ENCODE peak calls at places on chromosomes 3 and 15, in six cellular contexts. A is amniotic epithelial cell; V is natural killer cell; K is AG10803; L is stimulated activated CD4-positive, alpha-beta T cell treated with anti-CD3 and anti-CD28 coated beads, Interleukin-12 subunit alpha, Interleukin-12 subunit beta, amount 100 ng/mL, for 48 hours; N is stimulated activated CD8-positive, alpha-beta memory T cell treated with anti-CD3 and anti-CD28 coated beads, Interleukin-15, amount 100 ng/mL, for 1 hour. F is an unnamed sample.

GRCh38 chr15:67781907-67782559 is 43.3 kb upstream of the SKOR1 start:
- DNase-seq in A (no peak), V (no peak), L (no peak), K (no peak), N (no peak), F (no peak)

GRCh38 chr3:14803101-14803980 is 15.4 kb upstream of the FGD5 start:
- DNase-seq in A (no peak), N (no peak), V (no peak), K (peak; percentile 14), L (no peak), F (no peak)

GRCh38 chr15:58947179-58947578 is 13.7 kb upstream of the SLTM start:
- DNase-seq in N (no peak), L (no peak), K (no peak), V (no peak), A (no peak), F (no peak)

GRCh38 chr3:191141728-191142127 is 57.3 kb upstream of the OSTN start:
- DNase-seq in A (peak; percentile 48), K (peak; percentile 76), N (no peak), V (no peak), L (no peak), F (peak; percentile 38)

GRCh38 chr3:129036234-129037092 is 24.1 kb upstream of the GP9 start:
- DNase-seq in N (no peak), K (no peak), L (no peak), A (no peak), V (no peak), F (no peak)

GRCh38 chr15:85380860-85381535 is 595 bp downstream of the AKAP13 start:
- DNase-seq in K (peak; percentile 35), A (no peak), V (peak; percentile 66), L (no peak), N (peak; percentile 17), F (no peak)

GRCh38 chr3:71128951-71129350 is 454.6 kb downstream of the FOXP1 start:
- DNase-seq in V (no peak), A (peak; percentile 27), N (no peak), K (no peak), L (no peak), F (no peak)

GRCh38 chr3:26718295-26718694 is 95.7 kb downstream of the LRRC3B start:
- DNase-seq in L (no peak), A (no peak), N (no peak), V (no peak), K (no peak), F (no peak)

GRCh38 chr15:29774900-29775299 is 47.4 kb downstream of the TJP1 start:
- DNase-seq in L (no peak), N (no peak), K (peak; percentile 51), A (peak; percentile 84), V (no peak), F (no peak)

GRCh38 chr15:40737048-40737447 is 18.0 kb downstream of the RMDN3 start:
- DNase-seq in V (no peak), A (no peak), L (no peak), N (no peak), K (no peak), F (no peak)

GRCh38 chr15:67818464-67818863 is 6.8 kb upstream of the SKOR1 start:
- DNase-seq in V (no peak), A (no peak), K (no peak), N (no peak), L (no peak), F (no peak)

GRCh38 chr15:59616390-59616789 is 4.8 kb downstream of the GCNT3 start:
- DNase-seq in L (no peak), N (no peak), K (no peak), A (no peak), V (no peak), F (no peak)

GRCh38 chr15:62612183-62612733 is 430.3 kb upstream of the TPM1 start:
- DNase-seq in L (no peak), K (no peak), A (no peak), N (no peak), V (no peak), F (no peak)

F was measured in SIG-M5.